ENCODE peak calls at places on chromosomes 1 and 21, in seven cellular contexts. One of them, this sample, is unnamed.

GRCh38 chr21:36385233-36385908 is at the start of gene CHAF1B:
- DNase-seq in GM12878: no peak
- DNase-seq in HepG2: peak; percentile 64
- DNase-seq in HCT116: peak; percentile 51
- DNase-seq in A549: peak; percentile 33
- DNase-seq in K562: peak; percentile 89
- DNase-seq in H1: peak; percentile 73
- DNase-seq in this sample: peak; percentile 78

GRCh38 chr1:30756545-30757195 is 904 bp downstream of the LAPTM5 start:
- DNase-seq in GM12878: no peak
- DNase-seq in HCT116: no peak
- DNase-seq in A549: peak; percentile 14
- DNase-seq in HepG2: no peak
- DNase-seq in H1: no peak
- DNase-seq in K562: peak; percentile 82
- DNase-seq in this sample: peak; percentile 99

GRCh38 chr21:45186709-45187108 is 101.0 kb downstream of the POFUT2 start:
- DNase-seq in A549: no peak
- DNase-seq in K562: no peak
- DNase-seq in HCT116: no peak
- DNase-seq in H1: no peak
- DNase-seq in HepG2: no peak
- DNase-seq in GM12878: no peak
- DNase-seq in this sample: no peak

GRCh38 chr1:244100276-244100675 is 49.2 kb downstream of the ZBTB18 start:
- DNase-seq in H1: no peak
- DNase-seq in K562: no peak
- DNase-seq in GM12878: no peak
- DNase-seq in A549: no peak
- DNase-seq in HepG2: no peak
- DNase-seq in HCT116: no peak
- DNase-seq in this sample: no peak

GRCh38 chr1:44714944-44715571 is 15.9 kb downstream of the RNU5D-1 start:
- DNase-seq in A549: peak; percentile 78
- DNase-seq in GM12878: peak; percentile 71
- DNase-seq in H1: no peak
- DNase-seq in K562: peak; percentile 86
- DNase-seq in HepG2: peak; percentile 72
- DNase-seq in HCT116: no peak
- DNase-seq in this sample: peak; percentile 83

GRCh38 chr1:65264197-65264929 is 45.0 kb upstream of the DNAJC6 start:
- DNase-seq in A549: no peak
- DNase-seq in GM12878: no peak
- DNase-seq in K562: no peak
- DNase-seq in HepG2: no peak
- DNase-seq in HCT116: no peak
- DNase-seq in H1: no peak
- DNase-seq in this sample: peak; percentile 2

GRCh38 chr1:167517535-167518330 is 596 bp downstream of the CD247 start:
- DNase-seq in GM12878: no peak
- DNase-seq in A549: no peak
- DNase-seq in K562: peak; percentile 79
- DNase-seq in HCT116: no peak
- DNase-seq in HepG2: no peak
- DNase-seq in H1: no peak
- DNase-seq in this sample: no peak

GRCh38 chr1:1947493-1947892 is 28.4 kb upstream of the TMEM52 start:
- DNase-seq in GM12878: no peak
- DNase-seq in K562: no peak
- DNase-seq in HCT116: no peak
- DNase-seq in H1: no peak
- DNase-seq in A549: no peak
- DNase-seq in HepG2: no peak
- DNase-seq in this sample: no peak

GRCh38 chr21:41750051-41750450 is 16.8 kb downstream of the RIPK4 start:
- DNase-seq in A549: no peak
- DNase-seq in HCT116: no peak
- DNase-seq in K562: no peak
- DNase-seq in GM12878: no peak
- DNase-seq in H1: no peak
- DNase-seq in HepG2: no peak
- DNase-seq in this sample: no peak

GRCh38 chr1:172138636-172139035 is 281.8 kb upstream of the C1orf105 start:
- DNase-seq in H1: no peak
- DNase-seq in K562: no peak
- DNase-seq in GM12878: no peak
- DNase-seq in HepG2: no peak
- DNase-seq in A549: no peak
- DNase-seq in HCT116: no peak
- DNase-seq in this sample: no peak

GRCh38 chr1:248853023-248853422 is 5.9 kb downstream of the ZNF692 start:
- DNase-seq in K562: no peak
- DNase-seq in H1: no peak
- DNase-seq in GM12878: no peak
- DNase-seq in HepG2: no peak
- DNase-seq in A549: no peak
- DNase-seq in HCT116: no peak
- DNase-seq in this sample: no peak

GRCh38 chr1:65958561-65959350 is 166.1 kb downstream of the PDE4B start:
- DNase-seq in HCT116: peak; percentile 44
- DNase-seq in HepG2: peak; percentile 16
- DNase-seq in K562: peak; percentile 55
- DNase-seq in GM12878: peak; percentile 7
- DNase-seq in A549: peak; percentile 6
- DNase-seq in H1: no peak
- DNase-seq in this sample: peak; percentile 51

GRCh38 chr1:28369518-28370219 is at the start of gene PHACTR4:
- DNase-seq in A549: peak; percentile 87
- DNase-seq in GM12878: peak; percentile 61
- DNase-seq in HepG2: peak; percentile 92
- DNase-seq in K562: peak; percentile 99
- DNase-seq in HCT116: peak; percentile 92
- DNase-seq in H1: peak; percentile 96
- DNase-seq in this sample: peak; percentile 96

GRCh38 chr1:171470726-171471125 is 14.6 kb upstream of the PRRC2C start:
- DNase-seq in GM12878: no peak
- DNase-seq in HepG2: no peak
- DNase-seq in HCT116: no peak
- DNase-seq in A549: no peak
- DNase-seq in K562: no peak
- DNase-seq in H1: no peak
- DNase-seq in this sample: no peak

GRCh38 chr21:44925027-44925755 is 4.5 kb upstream of the ITGB2 start:
- DNase-seq in K562: no peak
- DNase-seq in GM12878: no peak
- DNase-seq in H1: no peak
- DNase-seq in HepG2: no peak
- DNase-seq in A549: no peak
- DNase-seq in HCT116: no peak
- DNase-seq in this sample: peak; percentile 79

GRCh38 chr1:109615879-109616278 is 3.5 kb downstream of the GNAT2 start:
- DNase-seq in GM12878: no peak
- DNase-seq in A549: no peak
- DNase-seq in HepG2: no peak
- DNase-seq in K562: peak; percentile 35
- DNase-seq in H1: no peak
- DNase-seq in HCT116: no peak
- DNase-seq in this sample: peak; percentile 93

GRCh38 chr1:219188331-219188803 is 14.7 kb downstream of the LYPLAL1 start:
- DNase-seq in H1: no peak
- DNase-seq in A549: no peak
- DNase-seq in K562: no peak
- DNase-seq in GM12878: peak; percentile 55
- DNase-seq in HCT116: no peak
- DNase-seq in HepG2: no peak
- DNase-seq in this sample: peak; percentile 25

GRCh38 chr21:38817371-38818335 is 11.9 kb downstream of the ETS2 start:
- DNase-seq in K562: no peak
- DNase-seq in GM12878: no peak
- DNase-seq in HCT116: no peak
- DNase-seq in H1: no peak
- DNase-seq in A549: no peak
- DNase-seq in HepG2: no peak
- DNase-seq in this sample: no peak

GRCh38 chr1:110196917-110197782 is 13.0 kb upstream of the KCNC4 start:
- DNase-seq in A549: peak; percentile 77
- DNase-seq in HepG2: peak; percentile 42
- DNase-seq in K562: peak; percentile 66
- DNase-seq in HCT116: peak; percentile 38
- DNase-seq in GM12878: no peak
- DNase-seq in H1: no peak
- DNase-seq in this sample: peak; percentile 59

GRCh38 chr1:24828887-24829192 is 83.6 kb downstream of the CLIC4 start:
- DNase-seq in HCT116: no peak
- DNase-seq in H1: no peak
- DNase-seq in GM12878: no peak
- DNase-seq in HepG2: no peak
- DNase-seq in K562: no peak
- DNase-seq in A549: no peak
- DNase-seq in this sample: no peak

GRCh38 chr1:157124855-157125254 is 13.3 kb downstream of the ETV3 start:
- DNase-seq in HCT116: no peak
- DNase-seq in K562: no peak
- DNase-seq in H1: no peak
- DNase-seq in A549: no peak
- DNase-seq in GM12878: no peak
- DNase-seq in HepG2: no peak
- DNase-seq in this sample: no peak

GRCh38 chr1:203628997-203629508 is 2.4 kb downstream of the ATP2B4 start:
- DNase-seq in H1: no peak
- DNase-seq in GM12878: no peak
- DNase-seq in HepG2: no peak
- DNase-seq in A549: no peak
- DNase-seq in HCT116: no peak
- DNase-seq in K562: no peak
- DNase-seq in this sample: peak; percentile 55

GRCh38 chr1:25760871-25761270 is 39.1 kb upstream of the SELENON start:
- DNase-seq in HCT116: no peak
- DNase-seq in HepG2: no peak
- DNase-seq in H1: no peak
- DNase-seq in K562: peak; percentile 68
- DNase-seq in A549: no peak
- DNase-seq in GM12878: no peak
- DNase-seq in this sample: no peak

GRCh38 chr1:218717611-218718010 is 372.5 kb downstream of the TGFB2 start:
- DNase-seq in HepG2: no peak
- DNase-seq in H1: no peak
- DNase-seq in HCT116: no peak
- DNase-seq in K562: no peak
- DNase-seq in A549: no peak
- DNase-seq in GM12878: no peak
- DNase-seq in this sample: no peak

GRCh38 chr1:221315330-221315729 is 426.6 kb downstream of the DUSP10 start:
- DNase-seq in HepG2: no peak
- DNase-seq in A549: no peak
- DNase-seq in K562: no peak
- DNase-seq in HCT116: no peak
- DNase-seq in GM12878: no peak
- DNase-seq in H1: no peak
- DNase-seq in this sample: no peak

GRCh38 chr1:207316622-207317510 is 4.6 kb upstream of the CD55 start:
- DNase-seq in GM12878: no peak
- DNase-seq in K562: peak; percentile 65
- DNase-seq in HCT116: peak; percentile 56
- DNase-seq in HepG2: no peak
- DNase-seq in A549: no peak
- DNase-seq in H1: no peak
- DNase-seq in this sample: peak; percentile 88

DNA sequence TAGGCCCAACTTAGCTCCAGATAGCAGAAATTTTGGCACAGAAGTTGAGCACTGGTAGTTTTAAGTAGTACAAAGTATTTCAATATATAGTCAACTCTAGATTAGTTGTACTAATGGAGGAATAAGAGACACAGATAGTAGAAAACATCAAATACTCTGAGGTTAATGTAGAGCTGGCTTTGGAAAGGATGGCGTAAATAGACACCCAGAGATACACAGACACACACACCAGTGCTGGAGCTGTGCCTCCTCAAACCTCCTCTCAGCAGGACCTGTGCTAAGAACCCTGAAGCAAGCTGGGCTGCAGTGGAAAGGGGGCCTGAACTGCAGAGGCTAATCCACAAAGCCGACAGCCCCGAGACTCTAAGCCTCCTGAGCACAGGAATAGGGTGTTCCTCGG is 67.0 kb upstream of the EDEM3 start:
- DNase-seq in A549: no peak
- DNase-seq in GM12878: no peak
- DNase-seq in K562: no peak
- DNase-seq in HepG2: no peak
- DNase-seq in HCT116: no peak
- DNase-seq in H1: no peak
- DNase-seq in this sample: no peak
- TF ChIP-seq POLR2A in A549: no peak
- TF ChIP-seq POLR2A in GM12878: no peak
- TF ChIP-seq POLR2A in K562: no peak
- TF ChIP-seq POLR2A in HepG2: no peak
- TF ChIP-seq POLR2A in HCT116: no peak
- TF ChIP-seq POLR2A in H1: no peak
- TF ChIP-seq POLR2A in this sample: no peak

GRCh38 chr21:31558839-31559367 is 100.6 kb upstream of the SOD1 start:
- DNase-seq in HCT116: peak; percentile 80
- DNase-seq in A549: peak; percentile 89
- DNase-seq in K562: no peak
- DNase-seq in GM12878: peak; percentile 54
- DNase-seq in H1: peak; percentile 92
- DNase-seq in HepG2: no peak
- DNase-seq in this sample: peak; percentile 38
- TF ChIP-seq CTCF in HCT116: no peak
- TF ChIP-seq CTCF in A549: no peak
- TF ChIP-seq CTCF in K562: no peak
- TF ChIP-seq CTCF in GM12878: peak; percentile 43
- TF ChIP-seq CTCF in H1: peak; percentile 62
- TF ChIP-seq CTCF in HepG2: no peak
- TF ChIP-seq CTCF in this sample: no peak

GRCh38 chr1:233673947-233674431 is 60.1 kb downstream of the KCNK1 start:
- DNase-seq in A549: peak; percentile 69
- DNase-seq in GM12878: no peak
- DNase-seq in HepG2: no peak
- DNase-seq in HCT116: no peak
- DNase-seq in K562: peak; percentile 78
- DNase-seq in H1: no peak
- DNase-seq in this sample: no peak
- TF ChIP-seq MAX in A549: peak; percentile 84
- TF ChIP-seq MAX in GM12878: no peak
- TF ChIP-seq MAX in HepG2: no peak
- TF ChIP-seq MAX in HCT116: no peak
- TF ChIP-seq MAX in K562: peak; percentile 15
- TF ChIP-seq MAX in H1: no peak
- TF ChIP-seq MAX in this sample: no peak

GRCh38 chr21:14522689-14523088 is 23.4 kb downstream of the SAMSN1 start:
- DNase-seq in A549: no peak
- DNase-seq in K562: no peak
- DNase-seq in H1: no peak
- DNase-seq in HCT116: no peak
- DNase-seq in GM12878: no peak
- DNase-seq in HepG2: no peak
- DNase-seq in this sample: peak; percentile 22

GRCh38 chr21:14523234-14523633 is 22.9 kb downstream of the SAMSN1 start:
- DNase-seq in GM12878: no peak
- DNase-seq in A549: no peak
- DNase-seq in K562: peak; percentile 28
- DNase-seq in H1: no peak
- DNase-seq in HCT116: no peak
- DNase-seq in HepG2: no peak
- DNase-seq in this sample: peak; percentile 71

GRCh38 chr21:14526199-14526598 is 19.9 kb downstream of the SAMSN1 start:
- DNase-seq in HCT116: no peak
- DNase-seq in H1: no peak
- DNase-seq in A549: no peak
- DNase-seq in K562: no peak
- DNase-seq in HepG2: no peak
- DNase-seq in GM12878: no peak
- DNase-seq in this sample: peak; percentile 15

GRCh38 chr21:14520535-14520934 is 25.6 kb downstream of the SAMSN1 start:
- DNase-seq in HepG2: no peak
- DNase-seq in H1: no peak
- DNase-seq in K562: no peak
- DNase-seq in HCT116: no peak
- DNase-seq in GM12878: no peak
- DNase-seq in A549: no peak
- DNase-seq in this sample: peak; percentile 93
- TF ChIP-seq POLR2A in HepG2: no peak
- TF ChIP-seq POLR2A in H1: no peak
- TF ChIP-seq POLR2A in K562: no peak
- TF ChIP-seq POLR2A in HCT116: no peak
- TF ChIP-seq POLR2A in GM12878: no peak
- TF ChIP-seq POLR2A in A549: no peak
- TF ChIP-seq POLR2A in this sample: peak; percentile 17